ENCODE peak calls at places on chromosomes 7 and 10, in five cellular contexts. L is cardiac muscle cell, W is fibroblast of mammary gland, Y is lower lobe of right lung, V is HFFc6. I is an unnamed sample.

GRCh38 chr10:35059486-35059885 is 30.7 kb downstream of the CUL2 start:
- DNase-seq in L (no peak), W (peak; percentile 21), Y (no peak), V (no peak), I (no peak)

GRCh38 chr7:727104-727805 is at the start of gene PRKAR1B:
- DNase-seq in L (no peak), W (no peak), Y (peak; percentile 50), V (no peak), I (peak; percentile 54)

GRCh38 chr7:5322621-5323410 is 40.1 kb downstream of the SLC29A4 start:
- DNase-seq in L (no peak), W (no peak), Y (no peak), V (no peak), I (no peak)

GRCh38 chr7:83005410-83005809 is 157.3 kb downstream of the PCLO start:
- DNase-seq in L (peak; percentile 10), W (no peak), Y (no peak), V (no peak), I (no peak)

GRCh38 chr7:28904539-28905143 is 53.5 kb downstream of the TRIL start:
- DNase-seq in L (peak; percentile 22), W (peak; percentile 25), Y (no peak), V (no peak), I (no peak)

GRCh38 chr10:45602836-45603235 is 69.7 kb downstream of the ZFAND4 start:
- DNase-seq in L (no peak), W (no peak), Y (no peak), V (no peak), I (no peak)

GRCh38 chr10:62422068-62422590 is 48.0 kb downstream of the ZNF365 start:
- DNase-seq in L (peak; percentile 34), W (peak; percentile 91), Y (no peak), V (peak; percentile 96), I (no peak)

GRCh38 chr10:124647421-124648130 is 96.6 kb downstream of the FAM53B start:
- DNase-seq in L (peak; percentile 52), W (peak; percentile 52), Y (peak; percentile 89), V (peak; percentile 7), I (peak; percentile 21)

GRCh38 chr10:47187592-47187991 is 112.4 kb upstream of the GDF10 start:
- DNase-seq in L (no peak), W (no peak), Y (no peak), V (no peak), I (no peak)

GRCh38 chr7:101363734-101364374 is 1.2 kb downstream of the COL26A1 start:
- DNase-seq in L (peak; percentile 81), W (peak; percentile 35), Y (peak; percentile 75), V (peak; percentile 12), I (peak; percentile 62)

GRCh38 chr7:95545666-95546065 is 50.6 kb downstream of the PDK4 start:
- DNase-seq in L (no peak), W (no peak), Y (no peak), V (no peak), I (no peak)

GRCh38 chr7:113083834-113084498 is 2.7 kb downstream of the GPR85 start:
- DNase-seq in L (no peak), W (no peak), Y (no peak), V (no peak), I (no peak)

GRCh38 chr10:9437131-9437530 is 1382.6 kb downstream of the GATA3 start:
- DNase-seq in L (no peak), W (peak; percentile 59), Y (no peak), V (no peak), I (no peak)

GRCh38 chr10:114471906-114472873 is 67.9 kb upstream of the AFAP1L2 start:
- DNase-seq in L (no peak), W (no peak), Y (no peak), V (no peak), I (peak; percentile 27)

GRCh38 chr10:128643658-128644057 is 517.4 kb upstream of the MKI67 start:
- DNase-seq in L (no peak), W (no peak), Y (no peak), V (no peak), I (no peak)

GRCh38 chr7:157474685-157475084 is 137.9 kb downstream of the DNAJB6 start:
- DNase-seq in L (peak; percentile 11), W (peak; percentile 12), Y (peak; percentile 47), V (no peak), I (peak; percentile 32)

GRCh38 chr7:156752371-156753297 is 112.1 kb downstream of the RNF32 start:
- DNase-seq in L (no peak), W (peak; percentile 31), Y (no peak), V (no peak), I (no peak)

GRCh38 chr7:99984593-99984992 is 8.8 kb upstream of the AZGP1 start:
- DNase-seq in L (no peak), W (no peak), Y (no peak), V (no peak), I (no peak)

GRCh38 chr10:70551971-70552422 is 50.5 kb downstream of the PRF1 start:
- DNase-seq in L (peak; percentile 94), W (peak; percentile 64), Y (peak; percentile 79), V (peak; percentile 86), I (no peak)

GRCh38 chr10:70552585-70552984 is 50.0 kb downstream of the PRF1 start:
- DNase-seq in L (no peak), W (no peak), Y (no peak), V (no peak), I (no peak)

GRCh38 chr10:70549962-70550845 is 52.3 kb downstream of the PRF1 start:
- DNase-seq in L (peak; percentile 70), W (peak; percentile 60), Y (peak; percentile 66), V (peak; percentile 29), I (peak; percentile 81)

GRCh38 chr10:70549351-70549961 is 53.1 kb downstream of the PRF1 start:
- DNase-seq in L (no peak), W (no peak), Y (no peak), V (no peak), I (no peak)

DNA sequence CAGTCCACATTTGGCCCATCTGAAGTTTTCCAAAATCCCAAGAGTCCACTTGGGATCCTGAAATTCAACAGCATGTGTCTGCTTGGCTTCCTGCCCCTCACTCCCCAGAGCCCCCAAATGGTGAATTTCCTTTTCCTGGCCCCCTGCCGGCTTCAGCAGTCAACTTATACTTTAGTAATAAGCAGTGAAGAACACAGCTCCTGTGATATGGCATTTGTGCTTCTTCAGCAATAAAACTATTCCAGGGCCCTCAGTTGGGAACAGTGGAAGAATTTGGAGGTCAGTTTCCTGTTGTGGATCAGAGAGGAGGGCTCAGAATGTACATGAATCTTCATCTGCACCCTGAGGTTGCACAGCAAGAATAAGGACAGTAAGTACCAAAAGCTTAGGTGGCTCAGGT is 51.0 kb downstream of the PRF1 start:
- DNase-seq in L (no peak), W (no peak), Y (no peak), V (no peak), I (no peak)
- TF ChIP-seq CTCF in L (no peak), W (no peak), Y (no peak), V (no peak), I (no peak)

GRCh38 chr7:139321071-139321745 is 19.9 kb upstream of the FMC1 start:
- DNase-seq in L (peak; percentile 46), W (peak; percentile 55), Y (no peak), V (peak; percentile 43), I (no peak)

GRCh38 chr7:139317954-139318505 is 23.1 kb upstream of the FMC1 start:
- DNase-seq in L (no peak), W (no peak), Y (no peak), V (no peak), I (no peak)
- TF ChIP-seq CTCF in L (no peak), W (no peak), Y (no peak), V (no peak), I (no peak)

DNA sequence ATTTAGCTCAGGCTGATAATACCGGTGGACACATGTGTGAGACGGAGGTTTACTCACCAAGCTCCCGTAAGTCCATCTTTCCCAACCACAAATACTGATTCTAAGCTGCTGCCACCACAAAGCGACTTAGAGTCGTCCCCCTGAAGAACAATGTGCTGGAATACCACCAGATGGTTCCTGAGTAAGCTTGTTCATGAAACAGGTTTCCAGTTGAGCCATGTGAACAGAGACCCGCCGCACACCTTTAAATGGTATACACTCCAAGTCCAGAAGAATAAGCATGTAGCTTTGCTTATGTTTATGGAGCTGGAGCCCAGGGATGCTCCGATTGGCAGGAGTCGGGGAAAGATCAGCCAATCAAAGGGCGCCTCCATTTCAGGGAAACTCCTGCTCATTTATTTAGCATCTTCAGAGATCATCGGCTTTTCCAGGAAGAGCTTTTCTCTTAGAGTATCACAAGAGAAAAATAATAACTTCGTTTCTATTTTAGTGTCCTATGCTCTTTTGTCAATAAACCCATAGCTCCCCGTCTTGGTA is 261.6 kb upstream of the AOAH start:
- DNase-seq in L (no peak), W (no peak), Y (no peak), V (no peak), I (no peak)
- TF ChIP-seq CTCF in L (no peak), W (no peak), Y (no peak), V (no peak), I (no peak)

GRCh38 chr7:143892527-143893300 is 9.3 kb downstream of the TCAF1 start:
- DNase-seq in L (peak; percentile 57), W (peak; percentile 47), Y (no peak), V (no peak), I (peak; percentile 52)
- TF ChIP-seq CTCF in L (peak; percentile 43), W (peak; percentile 39), Y (peak; percentile 16), V (peak; percentile 71), I (peak; percentile 52)

DNA sequence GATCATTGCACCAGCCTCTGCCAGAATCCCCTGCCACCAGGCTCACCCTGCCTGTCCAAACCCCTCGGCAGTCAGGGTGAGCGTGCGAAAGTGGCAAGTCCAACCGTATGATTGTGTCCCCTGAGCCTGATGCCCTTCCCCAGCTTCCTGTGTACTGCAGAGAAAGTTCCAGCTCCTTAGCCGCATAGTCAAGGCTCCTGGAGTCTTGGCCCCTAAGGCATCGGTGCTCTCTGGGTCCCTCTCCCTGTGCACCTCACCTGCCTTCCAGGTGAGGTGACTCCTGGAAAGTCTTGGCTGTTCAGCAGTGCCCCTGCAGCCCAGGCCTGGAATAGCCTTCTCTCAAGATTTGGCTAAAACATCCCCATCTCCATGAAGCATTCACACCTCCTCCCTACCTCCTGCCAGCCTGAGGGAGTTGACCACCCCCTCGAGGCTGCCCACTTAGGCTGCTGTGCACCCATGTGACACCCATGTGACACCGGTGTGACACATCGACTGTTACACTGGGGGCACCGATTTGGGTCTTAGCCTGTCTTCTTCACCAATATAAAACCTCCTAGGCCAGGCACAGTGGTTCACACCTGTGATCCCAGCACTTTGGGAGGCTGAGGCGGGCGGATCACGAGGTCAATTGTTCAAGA is 56.2 kb upstream of the ELN start:
- DNase-seq in L (no peak), W (no peak), Y (peak; percentile 17), V (no peak), I (peak; percentile 28)
- TF ChIP-seq CTCF in L (no peak), W (no peak), Y (no peak), V (no peak), I (no peak)

GRCh38 chr10:77036993-77037734 is 600.4 kb downstream of the KCNMA1 start:
- DNase-seq in L (peak; percentile 30), W (peak; percentile 22), Y (no peak), V (no peak), I (no peak)
- TF ChIP-seq CTCF in L (peak; percentile 64), W (peak; percentile 59), Y (peak; percentile 42), V (peak; percentile 81), I (peak; percentile 13)

GRCh38 chr7:34091330-34091917 is 186.1 kb downstream of the BMPER start:
- DNase-seq in L (peak; percentile 78), W (peak; percentile 81), Y (no peak), V (peak; percentile 49), I (peak; percentile 66)
- TF ChIP-seq CTCF in L (peak; percentile 56), W (peak; percentile 63), Y (peak; percentile 38), V (peak; percentile 90), I (peak; percentile 61)

I was measured in Calu3.